ENCODE peak calls at places on chromosomes 7 and 10, in five cellular contexts. U is retina, M is ELR, J is NCI-H1694 treated with DMSO at 0.1 percent for 48 hours, W is COR-L47. Z is an unnamed sample.

GRCh38 chr7:30421647-30422196 is 56.9 kb downstream of the NOD1 start:
- DNase-seq in J (no peak), U (no peak), W (no peak), M (no peak), Z (no peak)

GRCh38 chr7:21293771-21294170 is 134.1 kb upstream of the SP4 start:
- DNase-seq in W (no peak), J (no peak), M (peak; percentile 11), U (no peak), Z (no peak)

GRCh38 chr10:90865400-90865799 is 6.4 kb upstream of the RPP30 start:
- DNase-seq in J (no peak), M (peak; percentile 72), W (no peak), U (no peak), Z (no peak)

GRCh38 chr7:12646139-12646538 is 41.3 kb upstream of the ARL4A start:
- DNase-seq in M (no peak), J (no peak), U (no peak), W (no peak), Z (no peak)

GRCh38 chr7:129649128-129649690 is 37.7 kb downstream of the NRF1 start:
- DNase-seq in J (no peak), W (no peak), U (no peak), M (no peak), Z (no peak)

GRCh38 chr7:818031-818699 is 14.1 kb upstream of the SUN1 start:
- DNase-seq in U (no peak), M (peak; percentile 71), W (no peak), J (no peak), Z (no peak)

GRCh38 chr7:106793015-106793651 is 71.9 kb upstream of the PIK3CG start:
- DNase-seq in U (peak; percentile 19), W (peak; percentile 20), J (peak; percentile 34), M (peak; percentile 44), Z (no peak)

GRCh38 chr10:33418309-33418708 is 83.8 kb upstream of the NRP1 start:
- DNase-seq in W (no peak), J (no peak), M (no peak), U (no peak), Z (no peak)

GRCh38 chr10:87094373-87095240 is at the start of the genes GLUD1 and SHLD2:
- DNase-seq in J (peak; percentile 77), U (peak; percentile 89), M (peak; percentile 92), W (peak; percentile 53), Z (peak; percentile 80)